ENCODE peak calls at places on chromosome 18, in four cellular contexts. O, V, Q and K are unnamed samples.

GRCh38 chr18:32373995-32374394 is 96.7 kb downstream of the GAREM1 start:
- DNase-seq in O (no peak), Q (no peak), V (no peak), K (peak; percentile 53)

GRCh38 chr18:63233334-63233733 is 86.2 kb downstream of the BCL2 start:
- DNase-seq in V (no peak), Q (no peak), O (no peak), K (no peak)

GRCh38 chr18:25140144-25140961 is 211.6 kb downstream of the ZNF521 start:
- DNase-seq in Q (no peak), O (no peak), V (no peak), K (no peak)

GRCh38 chr18:48790226-48790863 is 160.4 kb downstream of the SMAD7 start:
- DNase-seq in V (no peak), Q (no peak), O (no peak), K (peak; percentile 47)

GRCh38 chr18:59651071-59651470 is 46.2 kb downstream of the CCBE1 start:
- DNase-seq in Q (no peak), O (no peak), V (no peak), K (no peak)

GRCh38 chr18:65425366-65425765 is 325.4 kb upstream of the CDH7 start:
- DNase-seq in Q (no peak), V (no peak), O (no peak), K (no peak)

GRCh38 chr18:7918696-7919095 is 351.6 kb downstream of the PTPRM start:
- DNase-seq in Q (no peak), V (no peak), O (no peak), K (no peak)

GRCh38 chr18:58135806-58136331 is 91.8 kb downstream of the NEDD4L start:
- DNase-seq in Q (peak; percentile 76), V (peak; percentile 31), O (peak; percentile 75), K (peak; percentile 67)

GRCh38 chr18:44627245-44627644 is 53.4 kb upstream of the SETBP1 start:
- DNase-seq in V (no peak), O (no peak), Q (no peak), K (no peak)
- TF ChIP-seq ELF1 in V (no peak), O (no peak), Q (no peak), K (no peak)

GRCh38 chr18:22180722-22181121 is 11.3 kb downstream of the GATA6 start:
- DNase-seq in Q (no peak), O (no peak), V (no peak), K (no peak)
- H3K4me1 ChIP-seq in Q (no peaks in the 10 kb centered on the region), O (peaks cover 10% of the 10 kb centered on the region), V (peaks cover 8% of the 10 kb centered on the region), K (peaks cover 4% of the 10 kb centered on the region)

DNA sequence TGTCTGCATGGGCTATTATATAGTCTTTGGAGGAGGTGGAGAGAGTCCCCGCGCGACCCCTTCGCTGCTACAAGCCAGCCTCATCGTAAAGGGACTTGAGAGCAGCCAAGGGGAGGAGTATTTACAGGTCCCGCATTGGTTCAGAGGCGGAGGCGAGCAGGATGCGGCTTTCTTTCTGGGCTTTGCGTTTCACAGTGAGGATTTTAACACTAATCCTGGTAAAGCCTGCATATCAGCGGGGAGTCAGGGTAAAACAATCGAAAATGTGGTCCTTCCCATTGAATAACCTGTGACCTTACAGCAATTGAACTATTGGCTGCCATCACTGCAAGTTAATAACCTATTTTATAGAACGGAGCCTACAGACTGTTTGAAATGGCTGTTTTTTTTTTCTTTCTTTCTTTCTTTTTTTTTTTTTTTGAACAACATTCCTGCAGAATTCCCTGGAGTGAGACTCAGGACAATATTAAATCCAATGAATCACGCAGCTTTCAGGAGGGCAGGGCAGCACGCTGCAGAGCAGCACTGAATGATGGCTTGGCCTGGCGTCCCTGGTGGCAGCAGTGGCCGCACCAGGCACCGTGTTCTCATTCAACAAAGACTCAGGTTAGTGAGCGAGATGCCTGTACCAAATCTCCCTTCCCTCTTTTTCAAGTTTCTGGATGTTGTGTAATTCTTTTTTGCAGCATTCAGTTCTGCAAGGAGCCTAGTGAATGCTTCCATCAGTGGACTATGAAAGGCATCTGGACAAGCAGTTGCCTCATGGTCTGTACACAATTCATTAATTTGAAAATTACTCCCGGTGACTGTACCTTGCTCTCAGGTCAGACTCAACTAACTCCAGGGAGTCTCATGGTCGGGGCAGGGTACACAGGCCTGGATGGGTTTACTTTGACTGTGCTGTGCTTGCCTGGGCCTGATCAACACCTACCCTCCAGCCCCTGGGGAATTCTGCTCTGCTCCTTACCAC is 19.8 kb downstream of the SMIM21 start:
- DNase-seq in Q (no peak), O (no peak), V (no peak), K (no peak)
- TF ChIP-seq JUND in Q (no peak), O (no peak), V (no peak), K (no peak)

DNA sequence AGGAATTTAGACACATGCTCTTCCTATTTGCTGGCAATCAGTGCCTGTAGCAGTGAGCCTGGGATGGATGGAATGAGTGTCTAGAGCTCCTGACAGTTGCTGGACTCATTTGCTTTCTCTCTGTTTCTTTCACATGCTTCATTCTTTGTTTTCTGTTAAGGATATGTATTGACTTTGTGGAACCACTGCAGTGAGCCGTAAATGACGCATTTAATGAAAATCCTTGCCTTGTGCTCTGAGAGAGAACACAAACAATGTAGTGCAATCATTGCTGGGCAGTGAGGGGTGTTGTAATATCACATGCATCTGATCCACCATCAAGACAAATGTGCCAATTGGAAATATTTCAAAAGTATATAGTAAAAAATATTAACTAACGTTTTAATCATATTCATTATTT is 25.2 kb upstream of the CDH20 start:
- DNase-seq in V (no peak), O (no peak), Q (no peak), K (no peak)
- TF ChIP-seq ELF1 in V (no peak), O (no peak), Q (no peak), K (no peak)

DNA sequence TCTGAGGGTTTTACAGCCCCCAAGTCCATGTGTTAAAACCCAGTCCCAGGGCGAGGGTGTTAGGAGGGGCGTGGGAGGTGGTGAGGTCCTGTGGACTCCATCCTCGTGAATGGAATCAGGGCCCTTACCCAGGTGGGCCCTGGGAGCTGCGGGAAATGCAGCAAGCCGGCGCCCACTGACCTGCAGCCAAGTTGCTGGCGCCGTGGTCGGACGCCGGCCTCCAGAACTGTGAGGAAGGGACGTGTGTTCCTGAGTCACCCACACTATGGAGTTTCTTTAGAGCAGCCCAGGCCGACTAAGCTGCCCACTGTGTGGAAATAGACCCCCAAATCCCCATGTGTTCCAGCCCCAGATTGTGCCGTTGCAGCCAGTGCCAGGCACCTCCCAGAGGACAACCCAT is 26.4 kb downstream of the CTDP1 start:
- DNase-seq in Q (no peak), V (no peak), O (no peak), K (no peak)
- H3K4me1 ChIP-seq in Q (no peaks in the 10 kb centered on the region), V (no peaks in the 10 kb centered on the region), O (no peaks in the 10 kb centered on the region), K (no peaks in the 10 kb centered on the region)

DNA sequence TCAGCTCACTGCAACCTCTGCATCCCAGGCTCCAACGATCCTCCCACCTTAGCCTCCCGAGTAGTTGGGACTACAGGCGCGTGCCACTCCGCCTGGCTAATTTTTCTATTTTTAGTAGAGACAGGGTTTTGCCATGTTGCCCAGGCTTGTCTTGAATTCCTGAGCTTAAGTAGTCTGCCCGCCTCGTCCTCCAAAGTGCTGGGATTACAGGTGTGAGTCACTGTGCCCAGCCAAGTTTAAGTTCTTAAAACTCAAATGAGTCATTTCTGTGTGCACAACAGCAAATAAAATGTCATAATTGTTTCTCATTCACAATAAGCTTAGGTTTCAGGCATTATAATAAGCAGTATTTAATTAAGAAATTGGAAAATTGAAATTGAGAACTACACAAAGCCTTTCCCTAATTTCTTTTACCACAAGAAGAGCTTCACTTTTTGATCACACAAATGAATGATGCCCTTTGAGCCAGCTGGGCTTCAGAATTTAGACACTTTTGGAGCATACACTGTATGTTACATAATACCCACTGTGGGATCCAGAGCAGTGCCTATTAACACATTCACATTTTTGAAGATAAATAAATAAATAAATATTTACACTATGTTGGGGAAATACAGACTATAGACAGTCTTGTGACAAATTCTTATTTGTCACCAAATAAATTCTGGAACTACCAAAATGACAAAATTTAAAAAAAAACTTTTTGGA is 8.6 kb upstream of the ME2 start:
- DNase-seq in Q (no peak), V (no peak), O (no peak), K (peak; percentile 83)
- TF ChIP-seq JUND in Q (peak; percentile 79), V (no peak), O (no peak), K (peak; percentile 94)

DNA sequence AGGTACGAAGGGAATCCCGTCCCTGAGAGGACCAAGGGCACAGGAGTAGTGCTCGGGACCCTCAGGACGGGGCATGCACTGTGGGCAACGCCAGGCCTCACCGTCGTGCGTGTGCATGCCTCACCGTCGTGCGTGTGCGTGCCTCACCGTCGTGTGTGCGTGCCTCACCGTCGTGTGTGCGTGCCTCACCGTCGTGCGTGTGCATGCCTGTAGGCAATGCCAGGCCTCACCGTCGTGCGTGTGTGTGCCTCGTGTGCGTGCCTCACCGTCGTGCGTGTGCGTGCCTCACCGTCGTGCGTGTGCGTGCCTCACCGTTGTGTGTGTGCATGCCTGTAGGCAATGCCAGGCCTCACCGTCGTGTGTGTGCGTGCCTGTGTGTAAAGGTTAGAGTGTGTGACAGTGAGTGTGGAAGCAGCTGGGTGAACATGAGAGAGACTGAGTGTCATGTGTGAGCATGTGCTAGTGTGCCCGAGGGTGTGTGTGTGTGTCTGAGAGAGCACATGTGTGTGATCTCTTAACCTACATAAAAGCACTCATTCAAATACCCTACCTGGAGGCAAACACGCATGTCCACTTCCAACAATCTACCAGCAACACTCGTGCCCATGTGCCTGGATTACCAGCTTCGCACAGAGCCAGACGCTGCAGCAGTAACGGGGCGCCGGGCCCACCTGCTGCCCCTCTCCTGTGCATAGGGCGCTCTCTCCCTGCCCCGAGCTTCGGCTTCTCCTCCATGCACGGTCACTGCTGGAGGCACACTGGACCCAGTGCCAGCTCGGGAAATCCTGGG is 36.3 kb downstream of the ZNF516 start:
- DNase-seq in V (no peak), O (no peak), Q (no peak), K (no peak)
- TF ChIP-seq ELF1 in V (no peak), O (no peak), Q (no peak), K (no peak)